ENCODE peak calls at places on chromosomes 13 and 19, in four cellular contexts. C is HEK293T, S is K562, Y is HepG2. H is an unnamed sample.

GRCh38 chr13:37531054-37531453 is 67.5 kb downstream of the POSTN start:
- DNase-seq in S (no peak), C (no peak), Y (no peak), H (no peak)

GRCh38 chr19:35797663-35798062 is 15.0 kb downstream of the PRODH2 start:
- DNase-seq in S (peak), C (no peak), Y (no peak), H (peak)

GRCh38 chr19:4712771-4713170 is 10.9 kb downstream of the DPP9 start:
- DNase-seq in S (no peak), Y (no peak), C (no peak), H (no peak)

GRCh38 chr19:9061879-9062278 is 25.0 kb upstream of the OR1M1 start:
- DNase-seq in C (no peak), S (no peak), Y (no peak), H (no peak)

GRCh38 chr13:101916108-101916757 is 463.8 kb downstream of the ITGBL1 start:
- DNase-seq in S (peak), C (peak), Y (no peak), H (peak)

GRCh38 chr13:98265669-98266551 is 88.8 kb upstream of the RNF113B start:
- DNase-seq in S (no peak), Y (peak), C (no peak), H (no peak)

GRCh38 chr13:44193731-44194130 is 179.9 kb upstream of the SERP2 start:
- DNase-seq in S (no peak), C (no peak), Y (no peak), H (no peak)

GRCh38 chr13:35472308-35473008 is 4.0 kb downstream of the MAB21L1 start:
- DNase-seq in Y (no peak), S (no peak), C (no peak), H (no peak)

GRCh38 chr19:49894879-49895565 is 1.7 kb downstream of the IL4I1 start:
- DNase-seq in C (no peak), Y (no peak), S (no peak), H (no peak)

GRCh38 chr19:22422220-22422619 is at the start of gene ZNF98:
- DNase-seq in C (no peak), Y (no peak), S (no peak), H (no peak)

GRCh38 chr13:66992183-66992582 is 238.0 kb downstream of the PCDH9 start:
- DNase-seq in C (peak), S (no peak), Y (no peak), H (no peak)

GRCh38 chr19:54684537-54684936 is 21.8 kb downstream of the LILRB4 start:
- DNase-seq in S (peak), C (peak), Y (peak), H (peak)

GRCh38 chr13:27012482-27013197 is 159.0 kb downstream of the USP12 start:
- DNase-seq in S (no peak), C (no peak), Y (no peak), H (no peak)

GRCh38 chr13:21970172-21970571 is 299.3 kb downstream of the FGF9 start:
- DNase-seq in S (no peak), Y (no peak), C (no peak), H (no peak)

GRCh38 chr19:18438331-18439024 is 545 bp upstream of the ISYNA1 start:
- DNase-seq in S (peak), Y (peak), C (peak), H (peak)

GRCh38 chr13:111210488-111210887 is 95.4 kb downstream of the ARHGEF7 start:
- DNase-seq in C (no peak), S (no peak), Y (no peak), H (no peak)

GRCh38 chr19:1488282-1488601 is 1.9 kb downstream of the PCSK4 start:
- DNase-seq in C (no peak), Y (no peak), S (no peak), H (no peak)
- TF ChIP-seq ELF4 in C (no peak), Y (no peak), S (no peak), H (no peak)

DNA sequence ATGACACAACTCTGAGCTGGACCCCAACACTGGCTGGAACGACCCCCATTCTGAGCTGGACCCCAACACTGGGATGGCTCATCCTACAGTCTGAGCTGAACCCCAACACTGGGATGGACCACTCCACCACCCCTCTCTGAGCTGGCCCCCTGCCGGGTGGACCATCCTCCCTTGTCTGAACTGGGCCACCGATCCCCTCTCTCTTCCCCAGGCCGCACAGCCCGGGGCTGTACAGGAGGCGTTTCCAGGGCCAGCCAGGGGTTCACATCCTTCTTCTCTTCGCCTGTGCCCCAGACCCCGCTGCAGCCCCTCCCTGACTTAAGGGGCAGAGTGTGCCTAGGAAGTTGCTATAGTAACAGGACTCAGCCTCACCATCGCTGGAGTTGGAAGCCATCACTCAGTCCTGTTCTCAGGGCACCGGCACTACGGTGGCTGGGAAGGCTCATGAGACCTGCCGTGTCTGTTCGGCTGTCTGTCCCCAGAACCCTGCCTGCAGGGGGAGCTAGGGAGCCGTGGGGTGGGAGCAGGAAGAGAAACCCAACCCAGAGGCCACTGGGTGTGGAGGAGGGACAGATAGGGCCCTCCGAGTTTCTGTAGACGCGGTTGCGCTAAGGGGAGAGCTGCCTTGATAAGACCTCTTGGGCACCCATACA is 3.7 kb downstream of the PRKACA start:
- DNase-seq in Y (no peak), S (peak), C (peak), H (peak)
- TF ChIP-seq ELF4 in Y (no peak), S (no peak), C (no peak), H (no peak)

GRCh38 chr19:29467824-29468401 is 57.9 kb upstream of the VSTM2B start:
- DNase-seq in Y (peak), S (peak), C (peak), H (peak)
- TF ChIP-seq ELF4 in Y (no peak), S (no peak), C (no peak), H (no peak)

DNA sequence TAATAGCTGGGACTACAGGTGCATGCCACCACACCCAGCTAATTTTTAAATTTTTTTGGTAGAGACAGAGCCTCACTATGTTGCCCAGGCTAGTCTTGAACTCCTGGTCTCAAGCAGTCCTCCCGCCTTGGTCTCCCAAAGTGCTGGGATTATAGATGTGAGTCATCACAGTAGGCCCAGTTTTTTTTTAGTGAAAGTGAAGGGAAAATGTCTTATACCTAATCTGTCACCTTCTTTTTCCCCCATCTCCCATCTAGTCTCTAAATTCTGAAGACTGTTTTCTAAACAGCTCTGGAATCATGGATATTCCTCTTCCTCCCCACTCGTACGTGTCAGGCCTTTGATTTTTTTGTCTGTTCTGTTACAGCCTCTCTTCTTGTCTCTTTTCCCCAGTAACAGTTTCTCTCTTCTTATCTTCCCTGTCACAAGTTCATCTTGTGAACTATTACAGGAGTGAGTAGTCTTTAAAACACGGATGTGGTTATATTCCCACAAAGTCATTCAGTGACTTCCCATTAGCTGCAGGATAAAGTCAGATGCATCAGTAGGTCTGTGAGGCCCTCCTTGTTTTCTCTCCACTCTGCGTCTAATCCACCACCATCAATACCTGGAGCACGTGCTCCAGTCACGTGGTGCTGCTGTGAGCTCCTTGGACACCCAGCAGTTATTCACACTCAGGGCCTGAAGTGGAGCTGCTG is 2.9 kb downstream of the CDC16 start:
- DNase-seq in S (peak), C (no peak), Y (no peak), H (no peak)
- TF ChIP-seq ELF4 in S (no peak), C (no peak), Y (no peak), H (no peak)